ENCODE peak calls at places on chromosomes 12 and 14, in eight cellular contexts. I, O, W, S, K, X, N and G are unnamed samples.

GRCh38 chr14:100124551-100125088 is 34.8 kb downstream of the DEGS2 start:
- DNase-seq in I (no peak), O (no peak), W (no peak), S (no peak), K (no peak), X (no peak), N (no peak), G (no peak)

GRCh38 chr12:130192667-130193345 is 30.5 kb downstream of the FZD10 start:
- DNase-seq in I (no peak), O (no peak), W (peak; percentile 49), S (peak; percentile 14), K (no peak), X (peak; percentile 35), N (no peak), G (no peak)

GRCh38 chr14:92470215-92470614 is 43.4 kb upstream of the RIN3 start:
- DNase-seq in I (no peak), O (no peak), W (no peak), S (no peak), K (no peak), X (no peak), N (no peak), G (no peak)

GRCh38 chr12:112283541-112283940 is 98.7 kb downstream of the HECTD4 start:
- DNase-seq in I (no peak), O (no peak), W (no peak), S (no peak), K (no peak), X (no peak), N (no peak), G (no peak)

GRCh38 chr12:2057793-2058408 is 5.1 kb downstream of the CACNA1C start:
- DNase-seq in I (no peak), O (no peak), W (no peak), S (no peak), K (no peak), X (peak; percentile 77), N (no peak), G (no peak)

GRCh38 chr12:49863946-49864816 is 21.3 kb upstream of the BCDIN3D start:
- DNase-seq in I (no peak), O (no peak), W (no peak), S (no peak), K (no peak), X (no peak), N (peak; percentile 92), G (no peak)

GRCh38 chr14:53956427-53957201 is at the start of gene BMP4:
- DNase-seq in I (no peak), O (no peak), W (peak; percentile 84), S (peak; percentile 76), K (no peak), X (peak; percentile 95), N (no peak), G (no peak)

GRCh38 chr12:28027328-28027727 is 54.8 kb upstream of the PTHLH start:
- DNase-seq in I (no peak), O (no peak), W (no peak), S (no peak), K (no peak), X (no peak), N (no peak), G (no peak)

GRCh38 chr14:21066882-21067502 is 3.1 kb upstream of the ARHGEF40 start:
- DNase-seq in I (no peak), O (no peak), W (no peak), S (no peak), K (no peak), X (no peak), N (no peak), G (no peak)

GRCh38 chr12:54891717-54892478 is 37.6 kb downstream of the MUCL1 start:
- DNase-seq in I (no peak), O (no peak), W (no peak), S (peak; percentile 64), K (no peak), X (no peak), N (no peak), G (peak; percentile 99)

GRCh38 chr14:81315344-81315743 is 84.8 kb downstream of the STON2 start:
- DNase-seq in I (no peak), O (no peak), W (no peak), S (no peak), K (no peak), X (no peak), N (no peak), G (no peak)

GRCh38 chr12:75481774-75482173 is 1.2 kb downstream of the GLIPR1 start:
- DNase-seq in I (no peak), O (no peak), W (no peak), S (no peak), K (no peak), X (no peak), N (no peak), G (no peak)

GRCh38 chr12:109020750-109021380 is at the start of gene SVOP:
- DNase-seq in I (peak; percentile 47), O (peak; percentile 39), W (peak; percentile 67), S (peak; percentile 58), K (peak; percentile 85), X (peak; percentile 76), N (peak; percentile 92), G (peak; percentile 22)

GRCh38 chr14:100030441-100031153 is 34.6 kb upstream of the EVL start:
- DNase-seq in I (peak; percentile 74), O (no peak), W (no peak), S (no peak), K (no peak), X (no peak), N (no peak), G (peak; percentile 22)

GRCh38 chr12:104436790-104437189 is 20.0 kb upstream of the CHST11 start:
- DNase-seq in I (no peak), O (no peak), W (no peak), S (no peak), K (no peak), X (no peak), N (no peak), G (no peak)
- TF ChIP-seq CTCF in I (no peak), O (no peak), W (no peak), S (no peak), K (no peak), X (no peak), N (no peak), G (no peak)

GRCh38 chr14:28784262-28785021 is 17.9 kb downstream of the FOXG1 start:
- DNase-seq in I (no peak), O (no peak), W (no peak), S (no peak), K (no peak), X (no peak), N (no peak), G (no peak)
- H3K4me3 ChIP-seq in I (no peak overlapping the region), O (no peak overlapping the region), W (no peak overlapping the region), S (no peak overlapping the region), K (peak overlapping the region; percentile 76), X (no peak overlapping the region), N (peak overlapping the region; percentile 52), G (no peak overlapping the region)

DNA sequence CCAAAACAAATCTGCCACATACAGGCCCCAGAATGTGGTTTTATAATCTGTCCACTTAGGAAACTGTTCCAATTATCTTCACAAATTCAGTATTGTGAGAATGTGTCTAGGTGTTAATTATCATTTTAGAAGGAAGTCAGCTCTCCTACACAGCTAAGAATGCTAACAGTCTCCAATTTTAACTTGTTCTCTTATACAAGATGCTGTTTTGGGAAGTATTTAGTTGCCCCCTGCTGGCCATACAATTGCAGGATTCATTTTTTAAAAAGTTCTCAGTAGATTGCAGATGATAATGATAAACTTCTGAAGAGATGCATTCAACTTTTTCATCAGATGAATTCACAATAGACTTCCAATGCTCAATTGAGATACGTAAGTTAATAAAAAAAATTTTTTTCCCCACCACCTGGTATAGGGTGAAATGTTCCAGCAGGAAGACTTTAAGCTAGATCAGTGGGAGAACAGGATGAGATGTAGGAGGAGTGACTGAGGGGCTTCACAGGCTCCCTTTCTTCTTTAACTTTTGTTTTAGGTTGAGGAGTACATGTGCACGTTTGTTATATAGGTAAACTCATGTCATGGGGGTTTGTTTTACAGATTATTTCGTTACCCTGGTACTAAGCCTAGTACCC is 27.3 kb upstream of the OSBPL8 start:
- DNase-seq in I (peak; percentile 18), O (peak; percentile 56), W (no peak), S (no peak), K (no peak), X (no peak), N (no peak), G (peak; percentile 26)
- TF ChIP-seq CTCF in I (peak; percentile 75), O (peak; percentile 74), W (peak; percentile 74), S (peak; percentile 37), K (peak; percentile 75), X (peak; percentile 36), N (peak; percentile 68), G (peak; percentile 65)

DNA sequence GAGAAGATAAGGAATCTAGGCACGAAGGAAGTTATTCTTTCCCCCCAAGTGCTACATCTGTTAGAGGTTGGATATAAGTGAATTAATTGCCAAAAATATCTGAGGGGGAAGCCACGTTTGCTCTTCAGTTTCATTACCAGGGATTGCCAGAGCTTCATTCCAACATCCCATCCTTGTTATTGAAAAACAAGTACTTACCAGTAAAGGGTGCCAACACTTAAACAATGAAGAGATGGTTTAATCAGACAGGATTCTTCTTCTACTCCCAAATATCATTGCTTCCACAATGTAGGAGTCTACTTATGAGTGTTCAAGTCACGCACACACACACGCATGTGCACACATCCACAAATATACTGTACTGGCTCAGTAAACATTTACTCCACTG is 312.4 kb downstream of the RPAP3 start:
- DNase-seq in I (no peak), O (no peak), W (no peak), S (no peak), K (no peak), X (no peak), N (no peak), G (no peak)
- H3K4me3 ChIP-seq in I (no peak overlapping the region), O (no peak overlapping the region), W (no peak overlapping the region), S (no peak overlapping the region), K (no peak overlapping the region), X (no peak overlapping the region), N (no peak overlapping the region), G (no peak overlapping the region)

GRCh38 chr12:66036317-66036716 is 94.2 kb downstream of the LLPH start:
- DNase-seq in I (peak; percentile 49), O (no peak), W (no peak), S (no peak), K (no peak), X (no peak), N (peak; percentile 89), G (no peak)
- TF ChIP-seq CTCF in I (peak; percentile 27), O (no peak), W (no peak), S (no peak), K (no peak), X (no peak), N (no peak), G (no peak)

DNA sequence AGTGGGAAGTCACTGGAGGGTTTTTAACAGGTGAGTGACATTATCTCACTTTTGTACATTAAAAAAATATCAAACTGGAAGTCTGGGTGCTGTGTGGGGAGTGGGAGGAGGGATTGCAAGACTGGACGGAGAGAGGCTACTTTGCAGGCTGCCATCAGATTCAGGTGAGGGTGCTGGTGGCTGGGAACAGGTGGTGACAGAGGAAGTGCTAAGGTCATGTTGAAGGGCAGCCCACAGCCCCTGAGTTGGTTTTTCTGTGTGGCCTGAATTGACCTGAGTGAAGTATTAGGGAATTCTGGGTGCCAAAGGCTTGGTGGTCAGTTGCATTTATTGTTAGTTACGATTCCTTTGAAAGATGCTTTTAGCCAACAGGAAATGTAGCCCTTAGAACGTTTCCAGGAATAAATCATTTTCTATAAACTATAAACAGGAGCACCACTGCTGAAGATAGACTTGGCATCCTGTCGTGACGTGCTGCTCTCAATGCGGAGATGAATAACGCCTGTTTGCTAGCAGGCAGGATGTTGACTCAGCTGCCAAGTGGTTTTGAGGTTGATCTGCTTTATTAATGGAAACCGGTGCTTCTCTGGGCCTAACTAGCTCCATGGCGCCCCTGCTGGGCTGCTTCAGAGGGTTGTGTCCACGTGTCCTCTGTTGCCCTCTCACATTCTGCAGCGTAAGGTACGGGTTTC is 707.5 kb upstream of the TMEM132C start:
- DNase-seq in I (peak; percentile 70), O (peak; percentile 94), W (no peak), S (peak; percentile 40), K (no peak), X (no peak), N (peak; percentile 90), G (no peak)
- H3K4me3 ChIP-seq in I (no peak overlapping the region), O (peak overlapping the region; percentile 62), W (no peak overlapping the region), S (no peak overlapping the region), K (no peak overlapping the region), X (no peak overlapping the region), N (no peak overlapping the region), G (no peak overlapping the region)